ENCODE peak calls at places on chromosomes 12 and 14, in four cellular contexts. One of them, this sample, is unnamed.

GRCh38 chr12:52608161-52608560 is 6.9 kb upstream of the KRT72 start:
- DNase-seq in GM13977: no peak
- DNase-seq in stimulated activated CD4-positive, alpha-beta T cell treated with anti-CD3 and anti-CD28 coated beads, Interleukin-1b, Interleukin-23, amount 100 ng/mL, for 24 hours: no peak
- DNase-seq in NCI-H345: no peak
- DNase-seq in this sample: no peak

GRCh38 chr12:40248585-40249297 is 23.9 kb downstream of the LRRK2 start:
- DNase-seq in GM13977: no peak
- DNase-seq in stimulated activated CD4-positive, alpha-beta T cell treated with anti-CD3 and anti-CD28 coated beads, Interleukin-1b, Interleukin-23, amount 100 ng/mL, for 24 hours: no peak
- DNase-seq in NCI-H345: no peak
- DNase-seq in this sample: no peak

GRCh38 chr12:55039761-55040160 is 20.0 kb downstream of the NEUROD4 start:
- DNase-seq in GM13977: no peak
- DNase-seq in stimulated activated CD4-positive, alpha-beta T cell treated with anti-CD3 and anti-CD28 coated beads, Interleukin-1b, Interleukin-23, amount 100 ng/mL, for 24 hours: no peak
- DNase-seq in NCI-H345: no peak
- DNase-seq in this sample: no peak

GRCh38 chr14:103910262-103910935 is 17.9 kb upstream of the TDRD9 start:
- DNase-seq in GM13977: peak; percentile 77
- DNase-seq in stimulated activated CD4-positive, alpha-beta T cell treated with anti-CD3 and anti-CD28 coated beads, Interleukin-1b, Interleukin-23, amount 100 ng/mL, for 24 hours: peak; percentile 44
- DNase-seq in NCI-H345: peak; percentile 84
- DNase-seq in this sample: peak; percentile 84

GRCh38 chr12:115118177-115118724 is 434.3 kb upstream of the TBX3 start:
- DNase-seq in GM13977: no peak
- DNase-seq in stimulated activated CD4-positive, alpha-beta T cell treated with anti-CD3 and anti-CD28 coated beads, Interleukin-1b, Interleukin-23, amount 100 ng/mL, for 24 hours: no peak
- DNase-seq in NCI-H345: no peak
- DNase-seq in this sample: no peak

GRCh38 chr12:24894869-24895268 is 54.0 kb downstream of the BCAT1 start:
- DNase-seq in GM13977: no peak
- DNase-seq in stimulated activated CD4-positive, alpha-beta T cell treated with anti-CD3 and anti-CD28 coated beads, Interleukin-1b, Interleukin-23, amount 100 ng/mL, for 24 hours: no peak
- DNase-seq in NCI-H345: no peak
- DNase-seq in this sample: no peak

GRCh38 chr12:66087365-66087943 is 43.1 kb downstream of the LLPH start:
- DNase-seq in GM13977: peak; percentile 56
- DNase-seq in stimulated activated CD4-positive, alpha-beta T cell treated with anti-CD3 and anti-CD28 coated beads, Interleukin-1b, Interleukin-23, amount 100 ng/mL, for 24 hours: peak; percentile 19
- DNase-seq in NCI-H345: peak; percentile 56
- DNase-seq in this sample: peak; percentile 57

GRCh38 chr12:130862161-130862560 is 9.7 kb upstream of the RAN start:
- DNase-seq in GM13977: no peak
- DNase-seq in stimulated activated CD4-positive, alpha-beta T cell treated with anti-CD3 and anti-CD28 coated beads, Interleukin-1b, Interleukin-23, amount 100 ng/mL, for 24 hours: no peak
- DNase-seq in NCI-H345: no peak
- DNase-seq in this sample: no peak

GRCh38 chr12:98901189-98901588 is 256.1 kb downstream of the APAF1 start:
- DNase-seq in GM13977: no peak
- DNase-seq in stimulated activated CD4-positive, alpha-beta T cell treated with anti-CD3 and anti-CD28 coated beads, Interleukin-1b, Interleukin-23, amount 100 ng/mL, for 24 hours: no peak
- DNase-seq in NCI-H345: no peak
- DNase-seq in this sample: no peak

GRCh38 chr12:118053071-118053985 is 7.7 kb downstream of the WSB2 start:
- DNase-seq in GM13977: no peak
- DNase-seq in stimulated activated CD4-positive, alpha-beta T cell treated with anti-CD3 and anti-CD28 coated beads, Interleukin-1b, Interleukin-23, amount 100 ng/mL, for 24 hours: no peak
- DNase-seq in NCI-H345: no peak
- DNase-seq in this sample: no peak